ENCODE peak calls at places on chromosomes 12 and 14, in six cellular contexts. V is neuronal stem cell, F is fibroblast of lung, H is adrenal gland, E is skeletal muscle cell, R is AG09309. K is an unnamed sample.

GRCh38 chr14:77936138-77936639 is 136.3 kb downstream of the ADCK1 start:
- DNase-seq in V (no peak), F (no peak), H (no peak), E (no peak), R (no peak), K (no peak)

GRCh38 chr14:90628825-90629224 is 187.4 kb downstream of the TTC7B start:
- DNase-seq in V (no peak), F (no peak), H (peak), E (no peak), R (no peak), K (no peak)

GRCh38 chr14:73761621-73762355 is 47.6 kb upstream of the PNMA1 start:
- DNase-seq in V (no peak), F (no peak), H (no peak), E (no peak), R (no peak), K (no peak)

GRCh38 chr12:14910090-14910915 is 24.6 kb upstream of the MGP start:
- DNase-seq in V (no peak), F (no peak), H (no peak), E (no peak), R (no peak), K (no peak)

GRCh38 chr14:86405250-86405649 is 875.3 kb downstream of the FLRT2 start:
- DNase-seq in V (no peak), F (peak), H (no peak), E (no peak), R (no peak), K (no peak)

GRCh38 chr12:62767506-62767905 is 167.4 kb downstream of the PPM1H start:
- DNase-seq in V (no peak), F (no peak), H (no peak), E (no peak), R (no peak), K (no peak)

GRCh38 chr12:117037296-117038022 is 61.8 kb downstream of the TESC start:
- DNase-seq in V (no peak), F (no peak), H (no peak), E (no peak), R (no peak), K (peak)

GRCh38 chr12:50764861-50765324 is 992 bp downstream of the ATF1 start:
- DNase-seq in V (no peak), F (peak), H (peak), E (no peak), R (no peak), K (peak)

GRCh38 chr12:26226629-26227375 is 31.4 kb downstream of the SSPN start:
- DNase-seq in V (peak), F (peak), H (peak), E (no peak), R (no peak), K (peak)

GRCh38 chr14:68552597-68552996 is 240.3 kb downstream of the ZFP36L1 start:
- DNase-seq in V (no peak), F (peak), H (no peak), E (no peak), R (no peak), K (no peak)

GRCh38 chr12:10395390-10395998 is 5.7 kb upstream of the KLRK1 start:
- DNase-seq in V (no peak), F (peak), H (no peak), E (peak), R (peak), K (no peak)

GRCh38 chr12:123761841-123762714 is at the start of gene DNAH10:
- DNase-seq in V (peak), F (peak), H (no peak), E (no peak), R (no peak), K (no peak)

GRCh38 chr14:68291820-68292219 is 472.2 kb downstream of the RAD51B start:
- DNase-seq in V (no peak), F (no peak), H (no peak), E (no peak), R (no peak), K (no peak)

GRCh38 chr12:114835031-114835430 is 151.1 kb upstream of the TBX3 start:
- DNase-seq in V (no peak), F (peak), H (no peak), E (peak), R (peak), K (no peak)

GRCh38 chr12:10705655-10706054 is 17.5 kb downstream of the YBX3 start:
- DNase-seq in V (no peak), F (peak), H (no peak), E (no peak), R (no peak), K (no peak)

GRCh38 chr14:60183724-60184596 is 18.8 kb upstream of the DHRS7 start:
- DNase-seq in V (peak), F (peak), H (no peak), E (peak), R (peak), K (no peak)

GRCh38 chr14:88872976-88873375 is 48.5 kb downstream of the TTC8 start:
- DNase-seq in V (no peak), F (no peak), H (no peak), E (no peak), R (no peak), K (no peak)

GRCh38 chr14:21109377-21110260 is 8.8 kb downstream of the TMEM253 start:
- DNase-seq in V (no peak), F (no peak), H (no peak), E (no peak), R (no peak), K (no peak)

GRCh38 chr12:65232490-65233077 is 45.9 kb upstream of the MSRB3 start:
- DNase-seq in V (no peak), F (peak), H (no peak), E (no peak), R (no peak), K (no peak)

GRCh38 chr12:127893875-127894635 is 372.9 kb upstream of the TMEM132C start:
- DNase-seq in V (no peak), F (no peak), H (no peak), E (no peak), R (no peak), K (no peak)

GRCh38 chr12:123900898-123901376 is 71.7 kb downstream of the CCDC92 start:
- DNase-seq in V (no peak), F (no peak), H (no peak), E (no peak), R (no peak), K (no peak)

GRCh38 chr14:92382677-92383076 is 59.7 kb downstream of the SLC24A4 start:
- DNase-seq in V (no peak), F (no peak), H (peak), E (no peak), R (no peak), K (no peak)

GRCh38 chr14:24808412-24808811 is 174.4 kb upstream of the GZMB start:
- DNase-seq in V (no peak), F (no peak), H (no peak), E (no peak), R (no peak), K (no peak)

GRCh38 chr14:35386673-35387125 is 17.9 kb downstream of the NFKBIA start:
- DNase-seq in V (no peak), F (no peak), H (no peak), E (no peak), R (no peak), K (no peak)

GRCh38 chr14:64504897-64505771 is 564 bp downstream of the ZBTB1 start:
- DNase-seq in V (peak), F (peak), H (peak), E (peak), R (peak), K (peak)

GRCh38 chr14:95137804-95138167 is 19.5 kb downstream of the DICER1 start:
- DNase-seq in V (no peak), F (no peak), H (no peak), E (no peak), R (no peak), K (no peak)

GRCh38 chr12:63045020-63045860 is 105.8 kb downstream of the AVPR1A start:
- DNase-seq in V (no peak), F (peak), H (no peak), E (no peak), R (peak), K (no peak)

GRCh38 chr14:99177876-99178630 is 93.9 kb downstream of the BCL11B start:
- DNase-seq in V (no peak), F (no peak), H (no peak), E (no peak), R (no peak), K (no peak)

GRCh38 chr12:29103539-29103974 is 45.5 kb upstream of the FAR2 start:
- DNase-seq in V (no peak), F (no peak), H (no peak), E (no peak), R (no peak), K (no peak)

GRCh38 chr12:63149884-63150254 is 1.1 kb downstream of the AVPR1A start:
- DNase-seq in V (peak), F (no peak), H (peak), E (no peak), R (no peak), K (no peak)

GRCh38 chr12:94560416-94561221 is 89.7 kb downstream of the TMCC3 start:
- DNase-seq in V (no peak), F (peak), H (peak), E (no peak), R (no peak), K (no peak)

GRCh38 chr12:71046215-71046614 is 111.6 kb downstream of the TSPAN8 start:
- DNase-seq in V (no peak), F (peak), H (no peak), E (peak), R (no peak), K (no peak)

GRCh38 chr12:17588968-17589367 is 501.0 kb downstream of the RERGL start:
- DNase-seq in V (peak), F (no peak), H (no peak), E (no peak), R (no peak), K (no peak)

GRCh38 chr12:89306827-89307498 is 45.3 kb downstream of the DUSP6 start:
- DNase-seq in V (no peak), F (no peak), H (no peak), E (no peak), R (no peak), K (no peak)

GRCh38 chr12:78430501-78430900 is 434.1 kb upstream of the SYT1 start:
- DNase-seq in V (no peak), F (no peak), H (no peak), E (no peak), R (no peak), K (no peak)

GRCh38 chr12:119839201-119839600 is 37.9 kb downstream of the CIT start:
- DNase-seq in V (no peak), F (no peak), H (no peak), E (no peak), R (no peak), K (no peak)

GRCh38 chr12:123853401-123854070 is 91.4 kb downstream of the DNAH10 start:
- DNase-seq in V (no peak), F (no peak), H (no peak), E (no peak), R (no peak), K (no peak)

GRCh38 chr12:24268663-24269186 is 319.3 kb upstream of the SOX5 start:
- DNase-seq in V (no peak), F (no peak), H (no peak), E (no peak), R (no peak), K (no peak)

GRCh38 chr12:126483145-126484068 is 1418.2 kb downstream of the AACS start:
- DNase-seq in V (no peak), F (peak), H (no peak), E (peak), R (peak), K (no peak)

GRCh38 chr12:130557876-130558770 is 158.0 kb downstream of the RIMBP2 start:
- DNase-seq in V (no peak), F (no peak), H (no peak), E (no peak), R (no peak), K (no peak)

GRCh38 chr12:130562711-130563110 is 153.4 kb downstream of the RIMBP2 start:
- DNase-seq in V (no peak), F (no peak), H (no peak), E (no peak), R (no peak), K (no peak)

GRCh38 chr12:130557201-130557600 is 158.9 kb downstream of the RIMBP2 start:
- DNase-seq in V (no peak), F (no peak), H (no peak), E (no peak), R (no peak), K (no peak)

GRCh38 chr12:130560321-130560720 is 155.8 kb downstream of the RIMBP2 start:
- DNase-seq in V (no peak), F (no peak), H (no peak), E (no peak), R (no peak), K (no peak)

GRCh38 chr12:130559806-130560205 is 156.3 kb downstream of the RIMBP2 start:
- DNase-seq in V (no peak), F (no peak), H (no peak), E (no peak), R (no peak), K (no peak)
- H3K4me3 ChIP-seq in V (no peak), F (no peak), H (no peak), E (no peak), R (no peak), K (no peak)

DNA sequence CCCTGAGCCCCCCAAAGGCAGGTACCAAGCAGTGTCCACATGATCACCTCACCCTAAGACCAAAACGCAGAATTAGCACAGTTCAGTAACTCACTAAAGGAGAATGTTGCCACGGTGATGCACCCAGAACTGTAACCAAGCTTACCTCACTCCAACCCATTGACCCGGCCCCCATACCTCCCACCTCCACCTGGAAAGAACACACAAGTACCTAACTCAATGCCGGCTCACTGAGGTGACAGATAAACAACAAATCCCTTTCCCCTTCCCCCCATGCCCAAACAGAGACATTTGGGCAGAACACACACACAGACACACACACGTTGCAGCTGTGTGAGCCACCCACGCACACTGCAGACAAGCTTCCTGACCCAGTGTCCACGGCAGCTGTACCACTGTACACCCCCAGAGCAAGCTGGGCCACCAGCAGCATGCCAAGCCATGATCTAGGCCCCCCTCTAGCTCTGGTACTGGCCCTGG is 1.3 kb downstream of the RAPGEF3 start:
- DNase-seq in V (no peak), F (no peak), H (no peak), E (no peak), R (no peak), K (no peak)
- H3K4me3 ChIP-seq in V (no peak), F (no peak), H (no peak), E (no peak), R (no peak), K (peak)

GRCh38 chr12:47214001-47214619 is 134.4 kb upstream of the AMIGO2 start:
- DNase-seq in V (no peak), F (no peak), H (no peak), E (no peak), R (no peak), K (no peak)
- H3K4me3 ChIP-seq in V (no peak), F (no peak), H (no peak), E (no peak), R (no peak), K (no peak)

GRCh38 chr12:109726106-109726497 is 12.5 kb downstream of the FAM222A start:
- DNase-seq in V (no peak), F (no peak), H (no peak), E (no peak), R (no peak), K (no peak)
- H3K4me3 ChIP-seq in V (no peak), F (no peak), H (no peak), E (no peak), R (no peak), K (no peak)

DNA sequence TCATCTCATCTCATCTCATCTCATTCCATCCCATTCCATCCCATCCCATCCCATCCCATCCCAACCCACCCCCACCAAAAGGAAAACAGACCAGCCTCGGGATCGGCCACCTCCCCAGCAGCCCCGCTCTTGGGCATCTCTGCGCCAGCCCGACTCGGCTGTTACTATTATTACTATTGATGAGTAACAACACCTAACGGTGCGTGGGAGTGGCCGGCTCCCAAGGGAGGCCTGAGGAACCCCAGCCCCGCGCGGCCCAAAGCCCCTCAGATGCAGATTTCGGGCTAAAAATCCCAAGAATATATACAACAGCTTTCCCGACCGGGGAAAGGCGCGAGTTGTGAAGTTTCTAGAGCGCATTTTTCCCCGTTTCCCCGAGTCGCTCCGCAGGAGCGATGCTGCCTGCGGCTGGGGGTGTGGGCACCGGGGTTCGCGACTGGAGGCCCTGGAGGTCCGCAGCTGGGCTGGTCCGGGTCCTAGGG is 594 bp downstream of the NT5DC3 start:
- DNase-seq in V (no peak), F (no peak), H (peak), E (no peak), R (no peak), K (no peak)
- H3K4me3 ChIP-seq in V (peak), F (peak), H (no peak), E (peak), R (peak), K (peak)

GRCh38 chr14:61706096-61706690 is 10.9 kb downstream of the HIF1A start:
- DNase-seq in V (no peak), F (no peak), H (no peak), E (no peak), R (no peak), K (no peak)
- H3K4me3 ChIP-seq in V (no peak), F (no peak), H (no peak), E (peak), R (no peak), K (no peak)

DNA sequence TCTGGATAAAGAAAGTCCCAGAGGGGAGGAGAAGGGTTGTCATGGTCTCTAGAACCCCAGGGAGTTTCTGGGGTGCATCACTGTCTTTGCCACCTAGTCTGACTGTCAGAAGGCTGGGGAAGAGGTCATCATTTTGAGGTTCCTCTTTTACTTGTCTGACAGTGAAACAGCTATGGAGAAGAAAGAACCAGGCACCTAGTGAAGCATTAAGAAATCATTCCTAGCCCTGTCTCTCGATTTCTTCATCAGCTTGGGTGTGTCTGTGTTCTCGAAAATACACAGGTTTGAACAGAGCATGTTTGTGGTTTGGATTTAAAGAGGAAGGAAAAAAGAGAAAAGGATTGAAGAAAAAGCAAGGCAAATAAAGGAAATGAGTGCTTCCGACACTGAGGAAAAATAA is 158.7 kb upstream of the LRIG3 start:
- DNase-seq in V (no peak), F (no peak), H (no peak), E (no peak), R (no peak), K (no peak)
- H3K4me3 ChIP-seq in V (no peak), F (no peak), H (no peak), E (no peak), R (no peak), K (no peak)

DNA sequence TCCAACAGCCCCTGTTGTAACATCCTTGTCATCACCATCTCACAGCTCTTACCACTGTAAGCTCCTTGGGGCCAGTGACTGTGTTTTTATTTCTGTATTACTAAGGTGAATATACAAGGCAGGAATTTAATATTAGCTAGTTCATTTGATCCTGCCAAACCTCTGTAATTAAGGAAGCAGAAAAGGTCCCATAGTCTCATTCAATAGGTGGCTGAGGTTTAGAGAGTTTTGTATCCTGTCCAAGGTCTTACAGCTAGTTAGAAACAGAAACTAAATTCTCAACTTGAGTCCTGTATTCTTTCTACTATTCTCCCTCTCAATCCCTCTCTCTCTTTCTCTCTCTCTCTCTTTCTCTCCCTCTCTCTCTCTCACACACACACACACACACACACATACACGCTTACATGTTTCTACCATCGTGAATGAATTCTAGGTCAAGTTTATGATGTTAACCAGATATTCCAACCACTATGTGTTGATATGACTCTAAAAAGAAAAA is 543 bp upstream of the GLIPR1 start:
- DNase-seq in V (no peak), F (peak), H (no peak), E (peak), R (peak), K (no peak)
- H3K4me3 ChIP-seq in V (no peak), F (peak), H (no peak), E (peak), R (peak), K (peak)

GRCh38 chr14:105951399-105951798 is 425.0 kb downstream of the TMEM121 start:
- DNase-seq in V (no peak), F (no peak), H (no peak), E (no peak), R (no peak), K (no peak)

GRCh38 chr14:105943973-105944602 is 417.7 kb downstream of the TMEM121 start:
- DNase-seq in V (no peak), F (no peak), H (no peak), E (no peak), R (no peak), K (no peak)

GRCh38 chr14:105944632-105945610 is 418.5 kb downstream of the TMEM121 start:
- DNase-seq in V (no peak), F (no peak), H (peak), E (no peak), R (no peak), K (no peak)

GRCh38 chr14:105945891-105946290 is 419.5 kb downstream of the TMEM121 start:
- DNase-seq in V (no peak), F (no peak), H (no peak), E (no peak), R (no peak), K (no peak)

DNA sequence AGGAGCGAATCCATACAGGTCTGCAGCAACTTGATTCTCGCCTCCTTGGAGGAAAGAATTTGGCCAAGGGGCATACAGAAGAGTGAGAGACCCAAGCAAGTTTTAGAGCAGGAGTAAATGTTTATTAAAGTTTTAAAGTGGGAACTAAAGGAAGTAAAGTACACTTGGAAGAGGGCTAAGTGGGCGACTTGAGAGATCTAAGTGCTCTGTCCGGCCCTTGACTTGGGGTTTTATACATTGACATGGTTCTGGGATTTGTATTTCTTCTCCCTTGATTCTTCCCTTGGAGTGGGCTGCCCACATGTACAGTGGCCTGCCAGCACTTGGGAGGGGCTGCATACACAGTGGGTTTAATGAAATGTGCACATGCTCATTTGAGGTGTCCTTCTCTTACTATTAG is 421.2 kb downstream of the TMEM121 start:
- DNase-seq in V (no peak), F (no peak), H (no peak), E (no peak), R (no peak), K (no peak)
- H3K4me3 ChIP-seq in V (no peak), F (no peak), H (no peak), E (no peak), R (no peak), K (no peak)